ENCODE peak calls at places on chromosome 20, in seven cellular contexts. One of them, this sample, is unnamed.

GRCh38 chr20:17314262-17314661 is 87.4 kb downstream of the PCSK2 start:
- DNase-seq in SW 1271: no peak
- DNase-seq in activated gamma-delta T cell treated with Interleukin-2 at 50 U/mL for 16 hours: no peak
- DNase-seq in ELR: no peak
- DNase-seq in HEK293T: no peak
- DNase-seq in stimulated activated CD8-positive, alpha-beta memory T cell treated with anti-CD3 and anti-CD28 coated beads, Interleukin-2, amount 100 ng/mL, for 1 hour: no peak
- DNase-seq in iPS DF 6.9: no peak
- DNase-seq in this sample: no peak

GRCh38 chr20:36439040-36439730 is 102.1 kb upstream of the MYL9 start:
- DNase-seq in HEK293T: peak; percentile 79
- DNase-seq in stimulated activated CD8-positive, alpha-beta memory T cell treated with anti-CD3 and anti-CD28 coated beads, Interleukin-2, amount 100 ng/mL, for 1 hour: peak; percentile 37
- DNase-seq in ELR: peak; percentile 71
- DNase-seq in SW 1271: no peak
- DNase-seq in iPS DF 6.9: peak; percentile 66
- DNase-seq in activated gamma-delta T cell treated with Interleukin-2 at 50 U/mL for 16 hours: peak; percentile 59
- DNase-seq in this sample: peak; percentile 85

GRCh38 chr20:50521709-50522674 is 11.8 kb downstream of the PTPN1 start:
- DNase-seq in ELR: no peak
- DNase-seq in stimulated activated CD8-positive, alpha-beta memory T cell treated with anti-CD3 and anti-CD28 coated beads, Interleukin-2, amount 100 ng/mL, for 1 hour: no peak
- DNase-seq in activated gamma-delta T cell treated with Interleukin-2 at 50 U/mL for 16 hours: no peak
- DNase-seq in HEK293T: no peak
- DNase-seq in iPS DF 6.9: no peak
- DNase-seq in SW 1271: no peak
- DNase-seq in this sample: no peak

GRCh38 chr20:31819083-31819784 is at the start of gene MYLK2:
- DNase-seq in ELR: no peak
- DNase-seq in SW 1271: no peak
- DNase-seq in stimulated activated CD8-positive, alpha-beta memory T cell treated with anti-CD3 and anti-CD28 coated beads, Interleukin-2, amount 100 ng/mL, for 1 hour: no peak
- DNase-seq in HEK293T: no peak
- DNase-seq in activated gamma-delta T cell treated with Interleukin-2 at 50 U/mL for 16 hours: no peak
- DNase-seq in iPS DF 6.9: no peak
- DNase-seq in this sample: peak; percentile 68

GRCh38 chr20:16580596-16580995 is 7.3 kb upstream of the KIF16B start:
- DNase-seq in iPS DF 6.9: no peak
- DNase-seq in ELR: no peak
- DNase-seq in SW 1271: no peak
- DNase-seq in HEK293T: no peak
- DNase-seq in stimulated activated CD8-positive, alpha-beta memory T cell treated with anti-CD3 and anti-CD28 coated beads, Interleukin-2, amount 100 ng/mL, for 1 hour: no peak
- DNase-seq in activated gamma-delta T cell treated with Interleukin-2 at 50 U/mL for 16 hours: no peak
- DNase-seq in this sample: no peak

GRCh38 chr20:58231678-58232077 is 3.2 kb upstream of the ANKRD60 start:
- DNase-seq in SW 1271: no peak
- DNase-seq in HEK293T: no peak
- DNase-seq in stimulated activated CD8-positive, alpha-beta memory T cell treated with anti-CD3 and anti-CD28 coated beads, Interleukin-2, amount 100 ng/mL, for 1 hour: no peak
- DNase-seq in iPS DF 6.9: no peak
- DNase-seq in activated gamma-delta T cell treated with Interleukin-2 at 50 U/mL for 16 hours: no peak
- DNase-seq in ELR: peak; percentile 62
- DNase-seq in this sample: peak; percentile 80

GRCh38 chr20:61979701-61980635 is 85.7 kb downstream of the TAF4 start:
- DNase-seq in ELR: no peak
- DNase-seq in SW 1271: no peak
- DNase-seq in HEK293T: no peak
- DNase-seq in stimulated activated CD8-positive, alpha-beta memory T cell treated with anti-CD3 and anti-CD28 coated beads, Interleukin-2, amount 100 ng/mL, for 1 hour: no peak
- DNase-seq in iPS DF 6.9: no peak
- DNase-seq in activated gamma-delta T cell treated with Interleukin-2 at 50 U/mL for 16 hours: no peak
- DNase-seq in this sample: no peak

GRCh38 chr20:18679020-18679419 is 91.2 kb downstream of the DTD1 start:
- DNase-seq in SW 1271: no peak
- DNase-seq in iPS DF 6.9: no peak
- DNase-seq in ELR: no peak
- DNase-seq in stimulated activated CD8-positive, alpha-beta memory T cell treated with anti-CD3 and anti-CD28 coated beads, Interleukin-2, amount 100 ng/mL, for 1 hour: no peak
- DNase-seq in activated gamma-delta T cell treated with Interleukin-2 at 50 U/mL for 16 hours: no peak
- DNase-seq in HEK293T: no peak
- DNase-seq in this sample: no peak

GRCh38 chr20:10843161-10843711 is 169.4 kb upstream of the JAG1 start:
- DNase-seq in HEK293T: no peak
- DNase-seq in iPS DF 6.9: no peak
- DNase-seq in stimulated activated CD8-positive, alpha-beta memory T cell treated with anti-CD3 and anti-CD28 coated beads, Interleukin-2, amount 100 ng/mL, for 1 hour: no peak
- DNase-seq in activated gamma-delta T cell treated with Interleukin-2 at 50 U/mL for 16 hours: no peak
- DNase-seq in SW 1271: no peak
- DNase-seq in ELR: no peak
- DNase-seq in this sample: no peak

GRCh38 chr20:43843096-43843964 is 71.3 kb upstream of the TOX2 start:
- DNase-seq in HEK293T: no peak
- DNase-seq in SW 1271: peak; percentile 43
- DNase-seq in iPS DF 6.9: no peak
- DNase-seq in stimulated activated CD8-positive, alpha-beta memory T cell treated with anti-CD3 and anti-CD28 coated beads, Interleukin-2, amount 100 ng/mL, for 1 hour: no peak
- DNase-seq in activated gamma-delta T cell treated with Interleukin-2 at 50 U/mL for 16 hours: no peak
- DNase-seq in ELR: peak; percentile 98
- DNase-seq in this sample: no peak

GRCh38 chr20:37627060-37627766 is 66.6 kb upstream of the CTNNBL1 start:
- DNase-seq in ELR: peak; percentile 65
- DNase-seq in SW 1271: no peak
- DNase-seq in stimulated activated CD8-positive, alpha-beta memory T cell treated with anti-CD3 and anti-CD28 coated beads, Interleukin-2, amount 100 ng/mL, for 1 hour: no peak
- DNase-seq in activated gamma-delta T cell treated with Interleukin-2 at 50 U/mL for 16 hours: no peak
- DNase-seq in iPS DF 6.9: peak; percentile 41
- DNase-seq in HEK293T: peak; percentile 69
- DNase-seq in this sample: peak; percentile 90

GRCh38 chr20:60057123-60057865 is 99.1 kb downstream of the CDH26 start:
- DNase-seq in stimulated activated CD8-positive, alpha-beta memory T cell treated with anti-CD3 and anti-CD28 coated beads, Interleukin-2, amount 100 ng/mL, for 1 hour: peak; percentile 42
- DNase-seq in activated gamma-delta T cell treated with Interleukin-2 at 50 U/mL for 16 hours: peak; percentile 67
- DNase-seq in ELR: peak; percentile 67
- DNase-seq in iPS DF 6.9: peak; percentile 25
- DNase-seq in HEK293T: peak; percentile 75
- DNase-seq in SW 1271: peak; percentile 52
- DNase-seq in this sample: peak; percentile 90

GRCh38 chr20:24651171-24651972 is 181.9 kb downstream of the SYNDIG1 start:
- DNase-seq in SW 1271: peak; percentile 15
- DNase-seq in iPS DF 6.9: no peak
- DNase-seq in ELR: peak; percentile 85
- DNase-seq in activated gamma-delta T cell treated with Interleukin-2 at 50 U/mL for 16 hours: no peak
- DNase-seq in stimulated activated CD8-positive, alpha-beta memory T cell treated with anti-CD3 and anti-CD28 coated beads, Interleukin-2, amount 100 ng/mL, for 1 hour: no peak
- DNase-seq in HEK293T: no peak
- DNase-seq in this sample: no peak

GRCh38 chr20:62353289-62354030 is 13.7 kb downstream of the LAMA5 start:
- DNase-seq in activated gamma-delta T cell treated with Interleukin-2 at 50 U/mL for 16 hours: no peak
- DNase-seq in iPS DF 6.9: no peak
- DNase-seq in ELR: no peak
- DNase-seq in HEK293T: no peak
- DNase-seq in stimulated activated CD8-positive, alpha-beta memory T cell treated with anti-CD3 and anti-CD28 coated beads, Interleukin-2, amount 100 ng/mL, for 1 hour: no peak
- DNase-seq in SW 1271: no peak
- DNase-seq in this sample: no peak

GRCh38 chr20:58963060-58963584 is 17.9 kb upstream of the NELFCD start:
- DNase-seq in iPS DF 6.9: no peak
- DNase-seq in ELR: no peak
- DNase-seq in activated gamma-delta T cell treated with Interleukin-2 at 50 U/mL for 16 hours: no peak
- DNase-seq in stimulated activated CD8-positive, alpha-beta memory T cell treated with anti-CD3 and anti-CD28 coated beads, Interleukin-2, amount 100 ng/mL, for 1 hour: no peak
- DNase-seq in HEK293T: no peak
- DNase-seq in SW 1271: no peak
- DNase-seq in this sample: no peak

GRCh38 chr20:3686867-3687321 is 5.1 kb upstream of the ADAM33 start:
- DNase-seq in HEK293T: no peak
- DNase-seq in ELR: peak; percentile 63
- DNase-seq in activated gamma-delta T cell treated with Interleukin-2 at 50 U/mL for 16 hours: no peak
- DNase-seq in SW 1271: no peak
- DNase-seq in stimulated activated CD8-positive, alpha-beta memory T cell treated with anti-CD3 and anti-CD28 coated beads, Interleukin-2, amount 100 ng/mL, for 1 hour: no peak
- DNase-seq in iPS DF 6.9: no peak
- DNase-seq in this sample: no peak

GRCh38 chr20:23096986-23097520 is 10.9 kb upstream of the CD93 start:
- DNase-seq in HEK293T: no peak
- DNase-seq in iPS DF 6.9: no peak
- DNase-seq in SW 1271: no peak
- DNase-seq in ELR: no peak
- DNase-seq in activated gamma-delta T cell treated with Interleukin-2 at 50 U/mL for 16 hours: no peak
- DNase-seq in stimulated activated CD8-positive, alpha-beta memory T cell treated with anti-CD3 and anti-CD28 coated beads, Interleukin-2, amount 100 ng/mL, for 1 hour: no peak
- DNase-seq in this sample: no peak

GRCh38 chr20:22700387-22700786 is 116.0 kb upstream of the FOXA2 start:
- DNase-seq in SW 1271: no peak
- DNase-seq in iPS DF 6.9: no peak
- DNase-seq in ELR: no peak
- DNase-seq in activated gamma-delta T cell treated with Interleukin-2 at 50 U/mL for 16 hours: no peak
- DNase-seq in stimulated activated CD8-positive, alpha-beta memory T cell treated with anti-CD3 and anti-CD28 coated beads, Interleukin-2, amount 100 ng/mL, for 1 hour: no peak
- DNase-seq in HEK293T: no peak
- DNase-seq in this sample: peak; percentile 2

GRCh38 chr20:63150391-63150898 is 65.5 kb downstream of the YTHDF1 start:
- DNase-seq in activated gamma-delta T cell treated with Interleukin-2 at 50 U/mL for 16 hours: no peak
- DNase-seq in iPS DF 6.9: no peak
- DNase-seq in HEK293T: no peak
- DNase-seq in stimulated activated CD8-positive, alpha-beta memory T cell treated with anti-CD3 and anti-CD28 coated beads, Interleukin-2, amount 100 ng/mL, for 1 hour: no peak
- DNase-seq in SW 1271: no peak
- DNase-seq in ELR: no peak
- DNase-seq in this sample: no peak

GRCh38 chr20:46977909-46978588 is 83.4 kb downstream of the EYA2 start:
- DNase-seq in SW 1271: no peak
- DNase-seq in ELR: no peak
- DNase-seq in HEK293T: no peak
- DNase-seq in iPS DF 6.9: no peak
- DNase-seq in stimulated activated CD8-positive, alpha-beta memory T cell treated with anti-CD3 and anti-CD28 coated beads, Interleukin-2, amount 100 ng/mL, for 1 hour: no peak
- DNase-seq in activated gamma-delta T cell treated with Interleukin-2 at 50 U/mL for 16 hours: no peak
- DNase-seq in this sample: peak; percentile 87

GRCh38 chr20:56437196-56437960 is 25.3 kb downstream of the CASS4 start:
- DNase-seq in ELR: no peak
- DNase-seq in stimulated activated CD8-positive, alpha-beta memory T cell treated with anti-CD3 and anti-CD28 coated beads, Interleukin-2, amount 100 ng/mL, for 1 hour: no peak
- DNase-seq in iPS DF 6.9: no peak
- DNase-seq in activated gamma-delta T cell treated with Interleukin-2 at 50 U/mL for 16 hours: no peak
- DNase-seq in SW 1271: no peak
- DNase-seq in HEK293T: no peak
- DNase-seq in this sample: no peak

GRCh38 chr20:48697845-48698491 is 129.8 kb downstream of the PREX1 start:
- DNase-seq in HEK293T: peak; percentile 30
- DNase-seq in iPS DF 6.9: no peak
- DNase-seq in activated gamma-delta T cell treated with Interleukin-2 at 50 U/mL for 16 hours: no peak
- DNase-seq in SW 1271: no peak
- DNase-seq in stimulated activated CD8-positive, alpha-beta memory T cell treated with anti-CD3 and anti-CD28 coated beads, Interleukin-2, amount 100 ng/mL, for 1 hour: no peak
- DNase-seq in ELR: peak; percentile 74
- DNase-seq in this sample: peak; percentile 84

GRCh38 chr20:13302647-13303425 is 81.8 kb downstream of the ISM1 start:
- DNase-seq in stimulated activated CD8-positive, alpha-beta memory T cell treated with anti-CD3 and anti-CD28 coated beads, Interleukin-2, amount 100 ng/mL, for 1 hour: no peak
- DNase-seq in activated gamma-delta T cell treated with Interleukin-2 at 50 U/mL for 16 hours: no peak
- DNase-seq in HEK293T: peak; percentile 36
- DNase-seq in SW 1271: no peak
- DNase-seq in iPS DF 6.9: no peak
- DNase-seq in ELR: peak; percentile 43
- DNase-seq in this sample: peak; percentile 78

GRCh38 chr20:10362674-10363073 is 71.3 kb downstream of the MKKS start:
- DNase-seq in SW 1271: no peak
- DNase-seq in stimulated activated CD8-positive, alpha-beta memory T cell treated with anti-CD3 and anti-CD28 coated beads, Interleukin-2, amount 100 ng/mL, for 1 hour: no peak
- DNase-seq in ELR: no peak
- DNase-seq in iPS DF 6.9: no peak
- DNase-seq in HEK293T: no peak
- DNase-seq in activated gamma-delta T cell treated with Interleukin-2 at 50 U/mL for 16 hours: no peak
- DNase-seq in this sample: no peak

GRCh38 chr20:34365765-34366213 is 2.7 kb downstream of the ITCH start:
- DNase-seq in stimulated activated CD8-positive, alpha-beta memory T cell treated with anti-CD3 and anti-CD28 coated beads, Interleukin-2, amount 100 ng/mL, for 1 hour: no peak
- DNase-seq in activated gamma-delta T cell treated with Interleukin-2 at 50 U/mL for 16 hours: peak; percentile 11
- DNase-seq in iPS DF 6.9: no peak
- DNase-seq in SW 1271: no peak
- DNase-seq in ELR: no peak
- DNase-seq in HEK293T: no peak
- DNase-seq in this sample: no peak

GRCh38 chr20:5150226-5151076 is 23.6 kb downstream of the CDS2 start:
- DNase-seq in HEK293T: no peak
- DNase-seq in activated gamma-delta T cell treated with Interleukin-2 at 50 U/mL for 16 hours: no peak
- DNase-seq in iPS DF 6.9: no peak
- DNase-seq in SW 1271: no peak
- DNase-seq in stimulated activated CD8-positive, alpha-beta memory T cell treated with anti-CD3 and anti-CD28 coated beads, Interleukin-2, amount 100 ng/mL, for 1 hour: no peak
- DNase-seq in ELR: peak; percentile 48
- DNase-seq in this sample: no peak

GRCh38 chr20:16953858-16954257 is 205.7 kb downstream of the OTOR start:
- DNase-seq in activated gamma-delta T cell treated with Interleukin-2 at 50 U/mL for 16 hours: no peak
- DNase-seq in HEK293T: no peak
- DNase-seq in SW 1271: no peak
- DNase-seq in ELR: no peak
- DNase-seq in iPS DF 6.9: no peak
- DNase-seq in stimulated activated CD8-positive, alpha-beta memory T cell treated with anti-CD3 and anti-CD28 coated beads, Interleukin-2, amount 100 ng/mL, for 1 hour: no peak
- DNase-seq in this sample: no peak

GRCh38 chr20:17210983-17211382 is 15.9 kb upstream of the PCSK2 start:
- DNase-seq in ELR: peak; percentile 1
- DNase-seq in HEK293T: no peak
- DNase-seq in activated gamma-delta T cell treated with Interleukin-2 at 50 U/mL for 16 hours: no peak
- DNase-seq in SW 1271: no peak
- DNase-seq in stimulated activated CD8-positive, alpha-beta memory T cell treated with anti-CD3 and anti-CD28 coated beads, Interleukin-2, amount 100 ng/mL, for 1 hour: no peak
- DNase-seq in iPS DF 6.9: no peak
- DNase-seq in this sample: no peak

GRCh38 chr20:10961651-10962288 is 288.0 kb upstream of the JAG1 start:
- DNase-seq in SW 1271: no peak
- DNase-seq in stimulated activated CD8-positive, alpha-beta memory T cell treated with anti-CD3 and anti-CD28 coated beads, Interleukin-2, amount 100 ng/mL, for 1 hour: no peak
- DNase-seq in ELR: no peak
- DNase-seq in activated gamma-delta T cell treated with Interleukin-2 at 50 U/mL for 16 hours: no peak
- DNase-seq in HEK293T: no peak
- DNase-seq in iPS DF 6.9: no peak
- DNase-seq in this sample: no peak

GRCh38 chr20:40948352-40949267 is 80.0 kb upstream of the TOP1 start:
- DNase-seq in HEK293T: no peak
- DNase-seq in SW 1271: no peak
- DNase-seq in iPS DF 6.9: no peak
- DNase-seq in stimulated activated CD8-positive, alpha-beta memory T cell treated with anti-CD3 and anti-CD28 coated beads, Interleukin-2, amount 100 ng/mL, for 1 hour: no peak
- DNase-seq in ELR: peak; percentile 60
- DNase-seq in activated gamma-delta T cell treated with Interleukin-2 at 50 U/mL for 16 hours: no peak
- DNase-seq in this sample: no peak

GRCh38 chr20:45445805-45446562 is 23.6 kb upstream of the WFDC2 start:
- DNase-seq in SW 1271: no peak
- DNase-seq in stimulated activated CD8-positive, alpha-beta memory T cell treated with anti-CD3 and anti-CD28 coated beads, Interleukin-2, amount 100 ng/mL, for 1 hour: no peak
- DNase-seq in ELR: peak; percentile 64
- DNase-seq in activated gamma-delta T cell treated with Interleukin-2 at 50 U/mL for 16 hours: no peak
- DNase-seq in iPS DF 6.9: no peak
- DNase-seq in HEK293T: peak; percentile 69
- DNase-seq in this sample: peak; percentile 67

GRCh38 chr20:62529916-62530642 is 54.3 kb upstream of the GATA5 start:
- DNase-seq in ELR: no peak
- DNase-seq in stimulated activated CD8-positive, alpha-beta memory T cell treated with anti-CD3 and anti-CD28 coated beads, Interleukin-2, amount 100 ng/mL, for 1 hour: no peak
- DNase-seq in iPS DF 6.9: no peak
- DNase-seq in activated gamma-delta T cell treated with Interleukin-2 at 50 U/mL for 16 hours: no peak
- DNase-seq in HEK293T: no peak
- DNase-seq in SW 1271: no peak
- DNase-seq in this sample: no peak

This sample was measured in NCI-H82.